ENCODE peak calls at places on chromosomes 16 and 17, in seven cellular contexts. One of them, this sample, is unnamed.

GRCh38 chr16:30658731-30659506 is 688 bp downstream of the FBRS start:
- DNase-seq in stomach: peak
- DNase-seq in PC-3: peak
- DNase-seq in body of pancreas: peak
- DNase-seq in RWPE1: peak
- DNase-seq in tibial artery: peak
- DNase-seq in H9: no peak
- DNase-seq in this sample: peak

GRCh38 chr16:87328846-87329245 is 11.7 kb upstream of the C16orf95 start:
- DNase-seq in stomach: no peak
- DNase-seq in PC-3: no peak
- DNase-seq in body of pancreas: no peak
- DNase-seq in RWPE1: no peak
- DNase-seq in tibial artery: no peak
- DNase-seq in H9: no peak
- DNase-seq in this sample: peak

GRCh38 chr16:29837833-29838232 is 17.6 kb downstream of the MVP start:
- DNase-seq in stomach: no peak
- DNase-seq in PC-3: no peak
- DNase-seq in body of pancreas: no peak
- DNase-seq in RWPE1: no peak
- DNase-seq in tibial artery: no peak
- DNase-seq in H9: no peak
- DNase-seq in this sample: no peak

GRCh38 chr16:67393790-67394270 is 532 bp upstream of the TPPP3 start:
- DNase-seq in stomach: no peak
- DNase-seq in PC-3: no peak
- DNase-seq in body of pancreas: no peak
- DNase-seq in RWPE1: no peak
- DNase-seq in tibial artery: peak
- DNase-seq in H9: no peak
- DNase-seq in this sample: no peak

GRCh38 chr17:75059369-75060345 is 12.6 kb downstream of the KCTD2 start:
- DNase-seq in stomach: no peak
- DNase-seq in PC-3: peak
- DNase-seq in body of pancreas: peak
- DNase-seq in RWPE1: no peak
- DNase-seq in tibial artery: peak
- DNase-seq in H9: no peak
- DNase-seq in this sample: no peak

GRCh38 chr16:48426244-48427135 is 41.3 kb upstream of the SIAH1 start:
- DNase-seq in stomach: no peak
- DNase-seq in PC-3: no peak
- DNase-seq in body of pancreas: no peak
- DNase-seq in RWPE1: no peak
- DNase-seq in tibial artery: no peak
- DNase-seq in H9: no peak
- DNase-seq in this sample: no peak

GRCh38 chr17:65694601-65695000 is 133.2 kb upstream of the AXIN2 start:
- DNase-seq in stomach: no peak
- DNase-seq in PC-3: no peak
- DNase-seq in body of pancreas: no peak
- DNase-seq in RWPE1: no peak
- DNase-seq in tibial artery: no peak
- DNase-seq in H9: no peak
- DNase-seq in this sample: no peak

GRCh38 chr16:85492617-85492957 is 120.5 kb upstream of the GSE1 start:
- DNase-seq in stomach: no peak
- DNase-seq in PC-3: peak
- DNase-seq in body of pancreas: no peak
- DNase-seq in RWPE1: no peak
- DNase-seq in tibial artery: no peak
- DNase-seq in H9: no peak
- DNase-seq in this sample: no peak

GRCh38 chr16:86630471-86630870 is 52.1 kb downstream of the FOXL1 start:
- DNase-seq in stomach: no peak
- DNase-seq in PC-3: peak
- DNase-seq in body of pancreas: no peak
- DNase-seq in RWPE1: no peak
- DNase-seq in tibial artery: peak
- DNase-seq in H9: no peak
- DNase-seq in this sample: peak

GRCh38 chr17:5758651-5759050 is 174.3 kb upstream of the NLRP1 start:
- DNase-seq in stomach: no peak
- DNase-seq in PC-3: peak
- DNase-seq in body of pancreas: peak
- DNase-seq in RWPE1: peak
- DNase-seq in tibial artery: no peak
- DNase-seq in H9: peak
- DNase-seq in this sample: no peak

GRCh38 chr16:228151-228855 is 946 bp downstream of the LUC7L start:
- DNase-seq in stomach: no peak
- DNase-seq in PC-3: peak
- DNase-seq in body of pancreas: no peak
- DNase-seq in RWPE1: peak
- DNase-seq in tibial artery: no peak
- DNase-seq in H9: no peak
- DNase-seq in this sample: no peak

GRCh38 chr17:6555331-6556120 is 829 bp downstream of the PITPNM3 start:
- DNase-seq in stomach: peak
- DNase-seq in PC-3: peak
- DNase-seq in body of pancreas: no peak
- DNase-seq in RWPE1: peak
- DNase-seq in tibial artery: no peak
- DNase-seq in H9: peak
- DNase-seq in this sample: peak

GRCh38 chr17:7262192-7263070 is at the start of gene CLDN7:
- DNase-seq in stomach: peak
- DNase-seq in PC-3: peak
- DNase-seq in body of pancreas: peak
- DNase-seq in RWPE1: peak
- DNase-seq in tibial artery: no peak
- DNase-seq in H9: peak
- DNase-seq in this sample: peak

GRCh38 chr17:83055911-83056582 is 23.4 kb upstream of the METRNL start:
- DNase-seq in stomach: peak
- DNase-seq in PC-3: peak
- DNase-seq in body of pancreas: no peak
- DNase-seq in RWPE1: peak
- DNase-seq in tibial artery: peak
- DNase-seq in H9: no peak
- DNase-seq in this sample: peak

GRCh38 chr17:80025796-80026195 is 9.9 kb downstream of the TBC1D16 start:
- DNase-seq in stomach: no peak
- DNase-seq in PC-3: no peak
- DNase-seq in body of pancreas: no peak
- DNase-seq in RWPE1: no peak
- DNase-seq in tibial artery: no peak
- DNase-seq in H9: no peak
- DNase-seq in this sample: no peak

GRCh38 chr17:80663783-80664206 is 119.2 kb downstream of the RPTOR start:
- DNase-seq in stomach: no peak
- DNase-seq in PC-3: no peak
- DNase-seq in body of pancreas: no peak
- DNase-seq in RWPE1: no peak
- DNase-seq in tibial artery: no peak
- DNase-seq in H9: no peak
- DNase-seq in this sample: no peak

GRCh38 chr16:54856871-54857270 is 73.8 kb upstream of the IRX5 start:
- DNase-seq in stomach: no peak
- DNase-seq in PC-3: no peak
- DNase-seq in body of pancreas: no peak
- DNase-seq in RWPE1: no peak
- DNase-seq in tibial artery: no peak
- DNase-seq in H9: no peak
- DNase-seq in this sample: no peak

GRCh38 chr17:11780621-11781020 is 182.4 kb downstream of the DNAH9 start:
- DNase-seq in stomach: no peak
- DNase-seq in PC-3: no peak
- DNase-seq in body of pancreas: no peak
- DNase-seq in RWPE1: no peak
- DNase-seq in tibial artery: no peak
- DNase-seq in H9: no peak
- DNase-seq in this sample: no peak

GRCh38 chr17:68641276-68642117 is 40.3 kb upstream of the FAM20A start:
- DNase-seq in stomach: no peak
- DNase-seq in PC-3: no peak
- DNase-seq in body of pancreas: no peak
- DNase-seq in RWPE1: no peak
- DNase-seq in tibial artery: no peak
- DNase-seq in H9: no peak
- DNase-seq in this sample: no peak

GRCh38 chr17:68642118-68642412 is 40.9 kb upstream of the FAM20A start:
- DNase-seq in stomach: no peak
- DNase-seq in PC-3: no peak
- DNase-seq in body of pancreas: no peak
- DNase-seq in RWPE1: no peak
- DNase-seq in tibial artery: no peak
- DNase-seq in H9: no peak
- DNase-seq in this sample: no peak

GRCh38 chr17:68640601-68641000 is 39.4 kb upstream of the FAM20A start:
- DNase-seq in stomach: no peak
- DNase-seq in PC-3: no peak
- DNase-seq in body of pancreas: no peak
- DNase-seq in RWPE1: no peak
- DNase-seq in tibial artery: no peak
- DNase-seq in H9: no peak
- DNase-seq in this sample: no peak
- H3K27ac ChIP-seq in stomach: no peak
- H3K27ac ChIP-seq in PC-3: no peak
- H3K27ac ChIP-seq in body of pancreas: no peak
- H3K27ac ChIP-seq in RWPE1: no peak
- H3K27ac ChIP-seq in tibial artery: no peak
- H3K27ac ChIP-seq in H9: no peak
- H3K27ac ChIP-seq in this sample: no peak

GRCh38 chr17:2124391-2124790 is 69.5 kb downstream of the HIC1 start:
- DNase-seq in stomach: no peak
- DNase-seq in PC-3: no peak
- DNase-seq in body of pancreas: no peak
- DNase-seq in RWPE1: no peak
- DNase-seq in tibial artery: no peak
- DNase-seq in H9: no peak
- DNase-seq in this sample: no peak
- H3K27ac ChIP-seq in stomach: peak
- H3K27ac ChIP-seq in PC-3: no peak
- H3K27ac ChIP-seq in body of pancreas: no peak
- H3K27ac ChIP-seq in RWPE1: no peak
- H3K27ac ChIP-seq in tibial artery: peak
- H3K27ac ChIP-seq in H9: no peak
- H3K27ac ChIP-seq in this sample: peak

DNA sequence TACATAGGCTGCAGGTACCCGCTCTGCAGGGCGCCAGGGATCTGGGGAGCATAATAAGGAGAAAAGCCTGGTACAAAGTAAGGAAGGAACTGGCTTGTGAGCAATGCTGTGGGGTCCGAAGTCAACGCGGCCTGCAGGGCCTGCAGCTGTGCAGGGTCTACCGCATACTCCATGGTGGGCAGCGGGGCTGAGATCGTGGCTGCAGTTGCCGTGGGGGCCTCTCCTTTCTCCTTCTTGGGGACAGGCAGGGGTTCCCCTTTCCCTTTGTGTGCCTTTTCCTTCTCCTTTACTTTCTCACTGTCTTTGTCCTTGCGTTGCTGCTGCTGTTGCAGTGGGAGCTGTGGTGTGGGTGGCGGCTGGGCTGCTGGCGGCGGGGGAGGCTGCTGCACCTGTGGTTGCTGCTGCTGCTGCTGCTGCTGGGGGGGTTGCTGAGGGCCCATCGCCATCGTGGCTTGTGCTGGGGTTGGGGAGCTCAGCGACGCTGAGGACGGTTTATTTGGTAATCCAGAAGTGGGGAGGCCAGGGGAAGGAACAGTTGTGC is 259.6 kb downstream of the ZFHX3 start:
- DNase-seq in stomach: no peak
- DNase-seq in PC-3: no peak
- DNase-seq in body of pancreas: no peak
- DNase-seq in RWPE1: no peak
- DNase-seq in tibial artery: no peak
- DNase-seq in H9: no peak
- DNase-seq in this sample: peak
- H3K27ac ChIP-seq in stomach: no peak
- H3K27ac ChIP-seq in PC-3: no peak
- H3K27ac ChIP-seq in body of pancreas: no peak
- H3K27ac ChIP-seq in RWPE1: peak
- H3K27ac ChIP-seq in tibial artery: peak
- H3K27ac ChIP-seq in H9: no peak
- H3K27ac ChIP-seq in this sample: no peak

GRCh38 chr16:23838485-23839142 is 2.8 kb downstream of the PRKCB start:
- DNase-seq in stomach: no peak
- DNase-seq in PC-3: no peak
- DNase-seq in body of pancreas: no peak
- DNase-seq in RWPE1: no peak
- DNase-seq in tibial artery: no peak
- DNase-seq in H9: no peak
- DNase-seq in this sample: no peak

GRCh38 chr16:23836404-23837291 is 865 bp downstream of the PRKCB start:
- DNase-seq in stomach: peak
- DNase-seq in PC-3: no peak
- DNase-seq in body of pancreas: no peak
- DNase-seq in RWPE1: no peak
- DNase-seq in tibial artery: no peak
- DNase-seq in H9: peak
- DNase-seq in this sample: peak

GRCh38 chr16:23836078-23836403 is 258 bp downstream of the PRKCB start:
- DNase-seq in stomach: no peak
- DNase-seq in PC-3: no peak
- DNase-seq in body of pancreas: no peak
- DNase-seq in RWPE1: no peak
- DNase-seq in tibial artery: no peak
- DNase-seq in H9: peak
- DNase-seq in this sample: no peak

GRCh38 chr16:23835390-23836077 is at the start of gene PRKCB:
- DNase-seq in stomach: peak
- DNase-seq in PC-3: no peak
- DNase-seq in body of pancreas: peak
- DNase-seq in RWPE1: peak
- DNase-seq in tibial artery: peak
- DNase-seq in H9: peak
- DNase-seq in this sample: peak

DNA sequence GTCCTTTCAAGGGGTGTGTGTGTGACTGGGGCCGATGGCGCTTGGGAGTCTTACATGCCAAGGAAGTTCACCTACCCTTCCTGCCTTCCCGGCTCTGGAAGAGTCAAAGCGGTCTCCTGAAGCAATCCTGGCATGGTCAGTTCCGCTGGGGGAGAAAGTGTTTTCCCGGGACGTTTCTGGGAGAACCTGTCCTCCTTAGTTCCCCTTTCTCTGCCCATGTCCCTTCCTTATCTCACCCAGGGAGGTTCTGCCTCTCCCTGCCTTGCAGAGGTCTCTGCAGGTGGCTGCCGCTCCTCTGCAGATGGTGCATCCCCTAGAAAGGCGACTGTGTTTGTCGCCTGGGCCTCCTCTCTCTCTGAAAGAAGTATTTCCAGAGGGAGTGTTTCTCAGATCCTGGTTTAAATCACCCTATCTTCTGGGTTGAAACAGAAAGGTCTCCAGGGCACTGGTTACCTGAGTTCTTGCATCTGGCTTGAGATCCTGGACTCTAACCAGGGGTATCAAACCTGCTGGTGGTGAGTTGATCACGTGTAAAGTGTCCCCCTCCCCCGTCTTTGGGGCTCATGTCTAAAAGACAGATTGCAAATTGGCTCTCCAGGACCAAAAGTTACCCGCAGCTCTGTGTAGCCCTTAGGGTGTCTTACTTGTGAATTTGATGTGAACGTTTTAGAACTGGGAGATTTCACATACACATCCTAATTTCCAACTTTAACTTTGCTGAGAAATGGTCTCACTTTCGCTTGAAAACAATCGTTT is 1.9 kb downstream of the PRKCB start:
- DNase-seq in stomach: no peak
- DNase-seq in PC-3: no peak
- DNase-seq in body of pancreas: no peak
- DNase-seq in RWPE1: no peak
- DNase-seq in tibial artery: no peak
- DNase-seq in H9: no peak
- DNase-seq in this sample: no peak
- H3K27ac ChIP-seq in stomach: no peak
- H3K27ac ChIP-seq in PC-3: no peak
- H3K27ac ChIP-seq in body of pancreas: no peak
- H3K27ac ChIP-seq in RWPE1: no peak
- H3K27ac ChIP-seq in tibial artery: no peak
- H3K27ac ChIP-seq in H9: no peak
- H3K27ac ChIP-seq in this sample: no peak

This sample was measured in upper lobe of right lung.